ENCODE peak calls at places on chromosome 6, in six cellular contexts. B is activated T-helper 9 cell treated with anti-CD3 and anti-CD28 coated beads, Interleukin-2, amount 50 U/mL, for 16 hours; V is NCI-H446; S is central memory CD4-positive, alpha-beta T cell; N is activated naive CD8-positive, alpha-beta T cell treated with anti-CD3 and anti-CD28 coated beads, Interleukin-2, amount 50 U/mL, for 16 hours; P is activated CD4-positive, alpha-beta T cell treated with anti-CD3 and anti-CD28 coated beads, Interleukin-2, amount 10 ng/mL, durations not matched to agents 7 days and 5 days. I is an unnamed sample.

GRCh38 chr6:132190097-132190814 is 211.0 kb downstream of the MOXD1 start:
- DNase-seq in B (no peak), V (no peak), S (no peak), N (no peak), P (no peak), I (no peak)

GRCh38 chr6:122476131-122476530 is 4.5 kb upstream of the SERINC1 start:
- DNase-seq in B (no peak), V (no peak), S (peak), N (no peak), P (no peak), I (no peak)

GRCh38 chr6:54206510-54206909 is 95.3 kb downstream of the MLIP start:
- DNase-seq in B (no peak), V (no peak), S (no peak), N (no peak), P (no peak), I (no peak)

GRCh38 chr6:139846538-139847321 is 472.3 kb upstream of the CITED2 start:
- DNase-seq in B (no peak), V (no peak), S (no peak), N (no peak), P (no peak), I (no peak)

GRCh38 chr6:36119209-36119608 is 11.1 kb upstream of the MAPK13 start:
- DNase-seq in B (no peak), V (no peak), S (no peak), N (no peak), P (no peak), I (no peak)

GRCh38 chr6:8400663-8401062 is 34.7 kb downstream of the SLC35B3 start:
- DNase-seq in B (no peak), V (no peak), S (no peak), N (no peak), P (no peak), I (no peak)

GRCh38 chr6:166379800-166380199 is 2.9 kb downstream of the MPC1 start:
- DNase-seq in B (no peak), V (no peak), S (no peak), N (no peak), P (no peak), I (no peak)

GRCh38 chr6:134293659-134294161 is 24.2 kb downstream of the SGK1 start:
- DNase-seq in B (no peak), V (no peak), S (no peak), N (no peak), P (no peak), I (no peak)

GRCh38 chr6:5305968-5306626 is 44.8 kb downstream of the FARS2 start:
- DNase-seq in B (no peak), V (no peak), S (no peak), N (no peak), P (no peak), I (no peak)

GRCh38 chr6:30979076-30979475 is 4.4 kb upstream of the MUC21 start:
- DNase-seq in B (no peak), V (no peak), S (no peak), N (no peak), P (no peak), I (no peak)

GRCh38 chr6:137286926-137287325 is 67.7 kb upstream of the IFNGR1 start:
- DNase-seq in B (no peak), V (no peak), S (no peak), N (no peak), P (no peak), I (no peak)

GRCh38 chr6:90846824-90847223 is 260.0 kb upstream of the MAP3K7 start:
- DNase-seq in B (no peak), V (no peak), S (no peak), N (no peak), P (no peak), I (no peak)

GRCh38 chr6:116971959-116972358 is 94.9 kb downstream of the RFX6 start:
- DNase-seq in B (no peak), V (peak), S (peak), N (no peak), P (peak), I (no peak)

GRCh38 chr6:107704377-107705013 is 119.6 kb downstream of the SCML4 start:
- DNase-seq in B (no peak), V (no peak), S (no peak), N (no peak), P (peak), I (peak)

GRCh38 chr6:3785745-3786098 is 34.2 kb upstream of the PXDC1 start:
- DNase-seq in B (no peak), V (no peak), S (no peak), N (no peak), P (no peak), I (no peak)

GRCh38 chr6:117531758-117532276 is 49.3 kb downstream of the DCBLD1 start:
- DNase-seq in B (no peak), V (no peak), S (no peak), N (no peak), P (no peak), I (no peak)

GRCh38 chr6:138618168-138618567 is 118.9 kb upstream of the NHSL1 start:
- DNase-seq in B (no peak), V (no peak), S (no peak), N (no peak), P (no peak), I (no peak)

GRCh38 chr6:3784885-3785744 is 33.6 kb upstream of the PXDC1 start:
- DNase-seq in B (no peak), V (no peak), S (no peak), N (no peak), P (no peak), I (no peak)

GRCh38 chr6:30828027-30828962 is 56.0 kb upstream of the DDR1 start:
- DNase-seq in B (peak), V (peak), S (peak), N (peak), P (peak), I (peak)

GRCh38 chr6:105015482-105015881 is 58.6 kb downstream of the LIN28B start:
- DNase-seq in B (no peak), V (no peak), S (no peak), N (no peak), P (no peak), I (no peak)

GRCh38 chr6:79467716-79468115 is 69.5 kb downstream of the LCA5 start:
- DNase-seq in B (no peak), V (no peak), S (no peak), N (no peak), P (no peak), I (no peak)

GRCh38 chr6:65546894-65547293 is 160.1 kb downstream of the EYS start:
- DNase-seq in B (no peak), V (no peak), S (no peak), N (no peak), P (no peak), I (no peak)

GRCh38 chr6:130354322-130354721 is 11.5 kb upstream of the TMEM200A start:
- DNase-seq in B (no peak), V (no peak), S (no peak), N (no peak), P (no peak), I (no peak)

GRCh38 chr6:142802124-142802523 is 142.9 kb downstream of the HIVEP2 start:
- DNase-seq in B (peak), V (no peak), S (no peak), N (no peak), P (no peak), I (no peak)

GRCh38 chr6:2498224-2498623 is 252.5 kb downstream of the MYLK4 start:
- DNase-seq in B (no peak), V (peak), S (no peak), N (no peak), P (no peak), I (no peak)

I was measured in immature natural killer cell.